ENCODE peak calls at places on chromosomes 4 and X, in six cellular contexts. One of them, this sample, is unnamed.

GRCh38 chr4:140702096-140702757 is 54.0 kb downstream of the TBC1D9 start:
- DNase-seq in HT1080: no peak
- DNase-seq in colonic mucosa: no peak
- DNase-seq in CD4-positive, CD25-positive, alpha-beta regulatory T cell: no peak
- DNase-seq in MM.1S: no peak
- DNase-seq in AG04450: no peak
- DNase-seq in this sample: no peak

GRCh38 chr4:1113311-1114009 is at the start of gene RNF212:
- DNase-seq in colonic mucosa: peak
- DNase-seq in CD4-positive, CD25-positive, alpha-beta regulatory T cell: peak
- DNase-seq in HT1080: no peak
- DNase-seq in MM.1S: no peak
- DNase-seq in AG04450: no peak
- DNase-seq in this sample: peak

GRCh38 chr4:5893013-5893580 is at the start of gene CRMP1:
- DNase-seq in colonic mucosa: no peak
- DNase-seq in HT1080: no peak
- DNase-seq in AG04450: no peak
- DNase-seq in CD4-positive, CD25-positive, alpha-beta regulatory T cell: no peak
- DNase-seq in MM.1S: no peak
- DNase-seq in this sample: no peak

GRCh38 chr4:7890635-7891393 is 48.8 kb downstream of the AFAP1 start:
- DNase-seq in AG04450: no peak
- DNase-seq in HT1080: peak
- DNase-seq in CD4-positive, CD25-positive, alpha-beta regulatory T cell: no peak
- DNase-seq in MM.1S: no peak
- DNase-seq in colonic mucosa: no peak
- DNase-seq in this sample: no peak

GRCh38 chrX:155745792-155746191 is 133.0 kb upstream of the TMLHE start:
- DNase-seq in colonic mucosa: peak
- DNase-seq in AG04450: no peak
- DNase-seq in HT1080: peak
- DNase-seq in MM.1S: no peak
- DNase-seq in CD4-positive, CD25-positive, alpha-beta regulatory T cell: no peak
- DNase-seq in this sample: no peak

GRCh38 chrX:36577006-36577405 is 431.2 kb upstream of the FAM47C start:
- DNase-seq in AG04450: no peak
- DNase-seq in CD4-positive, CD25-positive, alpha-beta regulatory T cell: no peak
- DNase-seq in MM.1S: no peak
- DNase-seq in HT1080: peak
- DNase-seq in colonic mucosa: no peak
- DNase-seq in this sample: no peak

GRCh38 chrX:6227445-6227820 is 1.2 kb downstream of the NLGN4X start:
- DNase-seq in colonic mucosa: no peak
- DNase-seq in MM.1S: no peak
- DNase-seq in HT1080: no peak
- DNase-seq in AG04450: no peak
- DNase-seq in CD4-positive, CD25-positive, alpha-beta regulatory T cell: no peak
- DNase-seq in this sample: no peak

GRCh38 chrX:1242901-1243402 is 25.7 kb upstream of the CSF2RA start:
- DNase-seq in AG04450: no peak
- DNase-seq in MM.1S: no peak
- DNase-seq in colonic mucosa: no peak
- DNase-seq in CD4-positive, CD25-positive, alpha-beta regulatory T cell: no peak
- DNase-seq in HT1080: no peak
- DNase-seq in this sample: no peak

GRCh38 chrX:110706446-110706845 is 89.2 kb downstream of the CHRDL1 start:
- DNase-seq in AG04450: no peak
- DNase-seq in CD4-positive, CD25-positive, alpha-beta regulatory T cell: no peak
- DNase-seq in HT1080: no peak
- DNase-seq in colonic mucosa: no peak
- DNase-seq in MM.1S: no peak
- DNase-seq in this sample: no peak

GRCh38 chr4:36283912-36284465 is 2.6 kb downstream of the DTHD1 start:
- DNase-seq in colonic mucosa: no peak
- DNase-seq in HT1080: no peak
- DNase-seq in CD4-positive, CD25-positive, alpha-beta regulatory T cell: no peak
- DNase-seq in MM.1S: no peak
- DNase-seq in AG04450: no peak
- DNase-seq in this sample: no peak

GRCh38 chr4:92599044-92599443 is 295.3 kb downstream of the GRID2 start:
- DNase-seq in colonic mucosa: no peak
- DNase-seq in HT1080: no peak
- DNase-seq in MM.1S: no peak
- DNase-seq in CD4-positive, CD25-positive, alpha-beta regulatory T cell: no peak
- DNase-seq in AG04450: no peak
- DNase-seq in this sample: no peak

GRCh38 chrX:71911023-71911730 is 532 bp downstream of the NHSL2 start:
- DNase-seq in MM.1S: peak
- DNase-seq in HT1080: peak
- DNase-seq in CD4-positive, CD25-positive, alpha-beta regulatory T cell: no peak
- DNase-seq in colonic mucosa: no peak
- DNase-seq in AG04450: no peak
- DNase-seq in this sample: peak

GRCh38 chrX:130299279-130300009 is 30.7 kb upstream of the ZNF280C start:
- DNase-seq in HT1080: no peak
- DNase-seq in MM.1S: peak
- DNase-seq in CD4-positive, CD25-positive, alpha-beta regulatory T cell: no peak
- DNase-seq in colonic mucosa: peak
- DNase-seq in AG04450: no peak
- DNase-seq in this sample: no peak

This sample was measured in immature natural killer cell.